ENCODE peak calls at places on chromosomes 16 and 17, in four cellular contexts. One of them, this sample, is unnamed.

GRCh38 chr16:87931504-87931903 is 4.8 kb downstream of the CA5A start:
- DNase-seq in NCI-H446: no peak
- DNase-seq in NAMALWA: no peak
- DNase-seq in non-pigmented ciliary epithelial cell: no peak
- DNase-seq in this sample: peak

GRCh38 chr16:396605-397004 is 394 bp upstream of the NME4 start:
- DNase-seq in NCI-H446: peak
- DNase-seq in NAMALWA: peak
- DNase-seq in non-pigmented ciliary epithelial cell: no peak
- DNase-seq in this sample: peak

GRCh38 chr16:79047337-79047736 is 553.2 kb downstream of the MAF start:
- DNase-seq in NCI-H446: no peak
- DNase-seq in NAMALWA: peak
- DNase-seq in non-pigmented ciliary epithelial cell: no peak
- DNase-seq in this sample: no peak

GRCh38 chr17:43832168-43832975 is 574 bp downstream of the MPP3 start:
- DNase-seq in NCI-H446: no peak
- DNase-seq in NAMALWA: no peak
- DNase-seq in non-pigmented ciliary epithelial cell: peak
- DNase-seq in this sample: peak

GRCh38 chr16:49639739-49640388 is 216.0 kb downstream of the ZNF423 start:
- DNase-seq in NCI-H446: no peak
- DNase-seq in NAMALWA: no peak
- DNase-seq in non-pigmented ciliary epithelial cell: no peak
- DNase-seq in this sample: peak

GRCh38 chr17:47291242-47291873 is 32.4 kb upstream of the EFCAB13 start:
- DNase-seq in NCI-H446: no peak
- DNase-seq in NAMALWA: no peak
- DNase-seq in non-pigmented ciliary epithelial cell: no peak
- DNase-seq in this sample: no peak

GRCh38 chr17:7781467-7781866 is 52.5 kb upstream of the KDM6B start:
- DNase-seq in NCI-H446: no peak
- DNase-seq in NAMALWA: no peak
- DNase-seq in non-pigmented ciliary epithelial cell: no peak
- DNase-seq in this sample: no peak

GRCh38 chr17:48236681-48237134 is 129.1 kb downstream of the SNX11 start:
- DNase-seq in NCI-H446: no peak
- DNase-seq in NAMALWA: no peak
- DNase-seq in non-pigmented ciliary epithelial cell: no peak
- DNase-seq in this sample: no peak

GRCh38 chr17:61803796-61804195 is 59.5 kb downstream of the BRIP1 start:
- DNase-seq in NCI-H446: no peak
- DNase-seq in NAMALWA: no peak
- DNase-seq in non-pigmented ciliary epithelial cell: no peak
- DNase-seq in this sample: no peak

GRCh38 chr16:4879049-4879448 is 31.8 kb downstream of the UBN1 start:
- DNase-seq in NCI-H446: no peak
- DNase-seq in NAMALWA: no peak
- DNase-seq in non-pigmented ciliary epithelial cell: no peak
- DNase-seq in this sample: no peak

GRCh38 chr16:87723224-87723619 is 42.6 kb downstream of the KLHDC4 start:
- DNase-seq in NCI-H446: peak
- DNase-seq in NAMALWA: peak
- DNase-seq in non-pigmented ciliary epithelial cell: peak
- DNase-seq in this sample: no peak

GRCh38 chr16:19696312-19696711 is 21.7 kb downstream of the KNOP1 start:
- DNase-seq in NCI-H446: peak
- DNase-seq in NAMALWA: no peak
- DNase-seq in non-pigmented ciliary epithelial cell: peak
- DNase-seq in this sample: no peak

GRCh38 chr17:44134752-44135568 is 6.8 kb upstream of the HROB start:
- DNase-seq in NCI-H446: no peak
- DNase-seq in NAMALWA: no peak
- DNase-seq in non-pigmented ciliary epithelial cell: no peak
- DNase-seq in this sample: no peak

GRCh38 chr17:44118427-44119050 is 4.9 kb downstream of the HDAC5 start:
- DNase-seq in NCI-H446: no peak
- DNase-seq in NAMALWA: no peak
- DNase-seq in non-pigmented ciliary epithelial cell: no peak
- DNase-seq in this sample: no peak

GRCh38 chr17:42676424-42677011 is at the start of gene PLEKHH3:
- DNase-seq in NCI-H446: no peak
- DNase-seq in NAMALWA: peak
- DNase-seq in non-pigmented ciliary epithelial cell: no peak
- DNase-seq in this sample: peak

GRCh38 chr16:75402174-75402820 is 31.0 kb downstream of the CFDP1 start:
- DNase-seq in NCI-H446: no peak
- DNase-seq in NAMALWA: no peak
- DNase-seq in non-pigmented ciliary epithelial cell: no peak
- DNase-seq in this sample: no peak

GRCh38 chr16:88306860-88307545 is 75.8 kb upstream of the ZNF469 start:
- DNase-seq in NCI-H446: no peak
- DNase-seq in NAMALWA: no peak
- DNase-seq in non-pigmented ciliary epithelial cell: peak
- DNase-seq in this sample: peak

GRCh38 chr17:78107976-78108725 is 20.4 kb downstream of the TMC6 start:
- DNase-seq in NCI-H446: no peak
- DNase-seq in NAMALWA: no peak
- DNase-seq in non-pigmented ciliary epithelial cell: no peak
- DNase-seq in this sample: no peak

GRCh38 chr17:75515523-75516254 is at the start of gene CASKIN2:
- DNase-seq in NCI-H446: peak
- DNase-seq in NAMALWA: peak
- DNase-seq in non-pigmented ciliary epithelial cell: peak
- DNase-seq in this sample: peak

GRCh38 chr16:31471875-31472558 is at the start of gene TGFB1I1:
- DNase-seq in NCI-H446: no peak
- DNase-seq in NAMALWA: no peak
- DNase-seq in non-pigmented ciliary epithelial cell: no peak
- DNase-seq in this sample: no peak

GRCh38 chr16:24976971-24977672 is 38.0 kb downstream of the ARHGAP17 start:
- DNase-seq in NCI-H446: no peak
- DNase-seq in NAMALWA: no peak
- DNase-seq in non-pigmented ciliary epithelial cell: no peak
- DNase-seq in this sample: no peak

GRCh38 chr16:86138121-86138944 is 239.4 kb downstream of the IRF8 start:
- DNase-seq in NCI-H446: no peak
- DNase-seq in NAMALWA: no peak
- DNase-seq in non-pigmented ciliary epithelial cell: no peak
- DNase-seq in this sample: peak

GRCh38 chr17:6853764-6854442 is 22.4 kb upstream of the TEKT1 start:
- DNase-seq in NCI-H446: no peak
- DNase-seq in NAMALWA: no peak
- DNase-seq in non-pigmented ciliary epithelial cell: no peak
- DNase-seq in this sample: peak

GRCh38 chr17:56985371-56986162 is 7.6 kb downstream of the SCPEP1 start:
- DNase-seq in NCI-H446: no peak
- DNase-seq in NAMALWA: no peak
- DNase-seq in non-pigmented ciliary epithelial cell: no peak
- DNase-seq in this sample: no peak

GRCh38 chr16:71320021-71320420 is 30.8 kb upstream of the CMTR2 start:
- DNase-seq in NCI-H446: no peak
- DNase-seq in NAMALWA: no peak
- DNase-seq in non-pigmented ciliary epithelial cell: no peak
- DNase-seq in this sample: no peak

GRCh38 chr17:27625856-27626255 is 5.1 kb upstream of the LGALS9 start:
- DNase-seq in NCI-H446: no peak
- DNase-seq in NAMALWA: no peak
- DNase-seq in non-pigmented ciliary epithelial cell: no peak
- DNase-seq in this sample: no peak

GRCh38 chr17:49616086-49616485 is 40.4 kb downstream of the NXPH3 start:
- DNase-seq in NCI-H446: no peak
- DNase-seq in NAMALWA: no peak
- DNase-seq in non-pigmented ciliary epithelial cell: no peak
- DNase-seq in this sample: no peak

GRCh38 chr16:24761526-24761925 is 32.1 kb downstream of the TNRC6A start:
- DNase-seq in NCI-H446: no peak
- DNase-seq in NAMALWA: no peak
- DNase-seq in non-pigmented ciliary epithelial cell: no peak
- DNase-seq in this sample: no peak

GRCh38 chr17:39623356-39623950 is 3.3 kb upstream of the PPP1R1B start:
- DNase-seq in NCI-H446: peak
- DNase-seq in NAMALWA: peak
- DNase-seq in non-pigmented ciliary epithelial cell: no peak
- DNase-seq in this sample: peak

GRCh38 chr17:33330877-33331276 is 37.8 kb upstream of the ASIC2 start:
- DNase-seq in NCI-H446: no peak
- DNase-seq in NAMALWA: no peak
- DNase-seq in non-pigmented ciliary epithelial cell: no peak
- DNase-seq in this sample: no peak

GRCh38 chr17:44916781-44917241 is 1.5 kb upstream of the GFAP start:
- DNase-seq in NCI-H446: peak
- DNase-seq in NAMALWA: no peak
- DNase-seq in non-pigmented ciliary epithelial cell: no peak
- DNase-seq in this sample: no peak

This sample was measured in ELF-1.